ENCODE peak calls at places on chromosomes 3 and 15, in six cellular contexts. O is fibroblast of lung; C is CD8-positive, alpha-beta T cell; F is RWPE1; L is psoas muscle; M is GM20000. J is an unnamed sample.

GRCh38 chr3:159858650-159859049 is 130.0 kb upstream of the IL12A start:
- DNase-seq in O (no peak), C (no peak), F (no peak), L (no peak), M (no peak), J (no peak)

GRCh38 chr3:124982855-124983254 is 48.3 kb upstream of the MUC13 start:
- DNase-seq in O (no peak), C (no peak), F (no peak), L (no peak), M (no peak), J (no peak)

GRCh38 chr3:160477750-160478149 is 28.2 kb upstream of the TRIM59 start:
- DNase-seq in O (no peak), C (no peak), F (no peak), L (no peak), M (no peak), J (no peak)

GRCh38 chr3:45011756-45012441 is 14.2 kb upstream of the CLEC3B start:
- DNase-seq in O (peak; percentile 92), C (no peak), F (no peak), L (peak; percentile 84), M (peak; percentile 52), J (no peak)

GRCh38 chr3:146968204-146968651 is 363.1 kb upstream of the PLSCR5 start:
- DNase-seq in O (peak; percentile 42), C (no peak), F (peak; percentile 17), L (no peak), M (no peak), J (no peak)

GRCh38 chr3:129908417-129908816 is 14.9 kb upstream of the TMCC1 start:
- DNase-seq in O (no peak), C (no peak), F (no peak), L (no peak), M (no peak), J (no peak)

GRCh38 chr15:94004697-94005096 is 226.7 kb upstream of the MCTP2 start:
- DNase-seq in O (peak; percentile 5), C (no peak), F (peak; percentile 41), L (peak; percentile 84), M (no peak), J (no peak)

GRCh38 chr3:70981252-70981933 is 602.1 kb downstream of the FOXP1 start:
- DNase-seq in O (no peak), C (no peak), F (no peak), L (no peak), M (no peak), J (no peak)

GRCh38 chr3:187714404-187714979 is 12.1 kb upstream of the RTP2 start:
- DNase-seq in O (peak; percentile 74), C (peak; percentile 67), F (peak; percentile 77), L (no peak), M (peak; percentile 75), J (peak; percentile 66)

GRCh38 chr15:62301993-62302665 is 137.0 kb upstream of the C2CD4B start:
- DNase-seq in O (no peak), C (no peak), F (no peak), L (no peak), M (no peak), J (no peak)

GRCh38 chr15:62476163-62476562 is 311.1 kb upstream of the C2CD4B start:
- DNase-seq in O (no peak), C (no peak), F (no peak), L (no peak), M (no peak), J (no peak)

GRCh38 chr3:10330319-10330718 is 9.4 kb upstream of the SEC13 start:
- DNase-seq in O (no peak), C (no peak), F (no peak), L (peak; percentile 46), M (no peak), J (no peak)

GRCh38 chr15:84598993-84599392 is 1.8 kb upstream of the ZSCAN2 start:
- DNase-seq in O (peak; percentile 72), C (no peak), F (peak; percentile 74), L (no peak), M (peak; percentile 50), J (no peak)

GRCh38 chr3:140386357-140387100 is 291.3 kb upstream of the TRIM42 start:
- DNase-seq in O (no peak), C (no peak), F (no peak), L (no peak), M (no peak), J (no peak)

GRCh38 chr3:46670000-46670890 is 23.2 kb downstream of the ALS2CL start:
- DNase-seq in O (no peak), C (no peak), F (no peak), L (peak; percentile 35), M (no peak), J (no peak)